ENCODE peak calls at places on chromosome 5, in four cellular contexts. V is A549, B is tibial artery, F is adrenal gland. Q is an unnamed sample.

GRCh38 chr5:178524093-178524882 is 65.9 kb downstream of the COL23A1 start:
- DNase-seq in B (no peak), V (no peak), F (no peak), Q (no peak)

GRCh38 chr5:140043508-140043872 is 391 bp upstream of the NRG2 start:
- DNase-seq in F (no peak), B (no peak), V (peak), Q (no peak)

GRCh38 chr5:37703841-37704241 is 136.0 kb downstream of the GDNF start:
- DNase-seq in F (no peak), V (no peak), B (no peak), Q (no peak)

GRCh38 chr5:138668981-138669380 is 84.2 kb upstream of the CTNNA1 start:
- DNase-seq in F (no peak), B (no peak), V (no peak), Q (no peak)

GRCh38 chr5:26553079-26553478 is 485.3 kb downstream of the CDH9 start:
- DNase-seq in B (no peak), V (no peak), F (no peak), Q (no peak)

GRCh38 chr5:64147849-64148441 is 17.7 kb upstream of the RNF180 start:
- DNase-seq in F (peak), V (peak), B (peak), Q (no peak)

GRCh38 chr5:16489322-16489791 is 23.8 kb upstream of the ZNF622 start:
- DNase-seq in F (no peak), B (no peak), V (peak), Q (peak)

GRCh38 chr5:39207628-39208027 is 11.7 kb downstream of the FYB1 start:
- DNase-seq in B (no peak), F (no peak), V (no peak), Q (no peak)

GRCh38 chr5:5523066-5523505 is 100.6 kb downstream of the ICE1 start:
- DNase-seq in F (no peak), B (no peak), V (no peak), Q (no peak)

GRCh38 chr5:62183727-62184126 is 122.3 kb upstream of the KIF2A start:
- DNase-seq in V (no peak), F (no peak), B (no peak), Q (no peak)

GRCh38 chr5:6827815-6828214 is 114.6 kb downstream of the TENT4A start:
- DNase-seq in B (no peak), V (no peak), F (no peak), Q (no peak)

GRCh38 chr5:59086024-59086423 is 503.1 kb downstream of the RAB3C start:
- DNase-seq in B (no peak), V (no peak), F (no peak), Q (no peak)

GRCh38 chr5:163094492-163095180 is 342.8 kb upstream of the CCNG1 start:
- DNase-seq in V (no peak), F (no peak), B (no peak), Q (no peak)

GRCh38 chr5:1565737-1566734 is 42.3 kb upstream of the LPCAT1 start:
- DNase-seq in B (no peak), V (no peak), F (no peak), Q (no peak)

GRCh38 chr5:75337366-75338021 is 474 bp downstream of the HMGCR start:
- DNase-seq in F (peak), V (no peak), B (peak), Q (peak)

GRCh38 chr5:115599502-115599901 is 2.8 kb downstream of the TICAM2 start:
- DNase-seq in F (peak), B (no peak), V (no peak), Q (no peak)

GRCh38 chr5:71719092-71719964 is at the start of gene CARTPT:
- DNase-seq in B (no peak), V (no peak), F (peak), Q (no peak)

GRCh38 chr5:2751592-2752021 is at the start of gene IRX2:
- DNase-seq in F (peak), B (no peak), V (peak), Q (peak)

GRCh38 chr5:176779537-176779936 is 30.8 kb upstream of the UNC5A start:
- DNase-seq in B (no peak), F (no peak), V (no peak), Q (no peak)

GRCh38 chr5:179762781-179763176 is 30.2 kb downstream of the MAML1 start:
- DNase-seq in B (no peak), V (no peak), F (no peak), Q (no peak)

GRCh38 chr5:40374853-40375252 is 304.9 kb upstream of the PTGER4 start:
- DNase-seq in F (no peak), V (no peak), B (no peak), Q (no peak)

GRCh38 chr5:170380361-170380951 is 8.7 kb downstream of the KCNMB1 start:
- DNase-seq in V (no peak), F (no peak), B (no peak), Q (no peak)

GRCh38 chr5:8213701-8214240 is 344.8 kb downstream of the MTRR start:
- DNase-seq in V (no peak), B (no peak), F (no peak), Q (no peak)
- H3K27ac ChIP-seq in V (no peak), B (no peak), F (no peak), Q (no peak)

GRCh38 chr5:55450050-55450765 is 84.6 kb downstream of the PLPP1 start:
- DNase-seq in V (no peak), F (no peak), B (no peak), Q (no peak)

GRCh38 chr5:55451976-55452375 is 82.8 kb downstream of the PLPP1 start:
- DNase-seq in V (no peak), F (no peak), B (no peak), Q (no peak)

GRCh38 chr5:55441954-55442353 is 92.8 kb downstream of the PLPP1 start:
- DNase-seq in F (no peak), V (no peak), B (no peak), Q (no peak)

GRCh38 chr5:55445817-55446216 is 88.9 kb downstream of the PLPP1 start:
- DNase-seq in B (no peak), V (no peak), F (no peak), Q (no peak)

DNA sequence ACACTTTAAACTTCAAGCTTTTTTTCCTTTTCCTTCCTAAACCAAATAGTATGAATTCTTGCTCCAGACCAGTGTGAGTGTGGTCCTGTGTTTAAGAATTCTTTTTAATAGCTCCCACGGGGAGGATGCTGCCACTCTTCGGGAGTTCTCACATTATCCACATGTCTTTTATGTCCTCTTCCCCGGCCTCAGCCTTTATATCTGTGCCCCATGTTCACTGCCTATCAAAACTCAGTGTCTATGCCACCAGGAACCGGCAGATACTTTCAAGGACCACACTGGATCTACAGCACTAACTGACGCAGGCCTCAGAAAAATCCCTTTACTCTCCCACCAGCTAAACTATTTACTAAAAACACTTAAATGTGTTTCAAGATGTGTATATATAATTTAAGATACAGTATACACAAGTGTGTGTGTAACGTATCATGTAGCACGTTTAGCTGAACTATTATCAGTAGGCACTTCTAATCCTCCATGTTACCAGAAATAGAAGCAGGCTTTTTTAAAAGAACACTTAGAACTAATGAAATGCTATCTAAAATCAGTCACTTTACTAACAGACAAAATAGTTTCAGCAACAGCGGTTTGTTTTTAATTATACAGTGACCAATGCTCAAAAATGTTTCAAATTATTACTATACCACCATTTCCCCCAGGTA is 87.9 kb downstream of the PLPP1 start:
- DNase-seq in V (no peak), F (no peak), B (no peak), Q (no peak)
- H3K4me3 ChIP-seq in V (no peak), F (no peak), B (no peak), Q (no peak)

DNA sequence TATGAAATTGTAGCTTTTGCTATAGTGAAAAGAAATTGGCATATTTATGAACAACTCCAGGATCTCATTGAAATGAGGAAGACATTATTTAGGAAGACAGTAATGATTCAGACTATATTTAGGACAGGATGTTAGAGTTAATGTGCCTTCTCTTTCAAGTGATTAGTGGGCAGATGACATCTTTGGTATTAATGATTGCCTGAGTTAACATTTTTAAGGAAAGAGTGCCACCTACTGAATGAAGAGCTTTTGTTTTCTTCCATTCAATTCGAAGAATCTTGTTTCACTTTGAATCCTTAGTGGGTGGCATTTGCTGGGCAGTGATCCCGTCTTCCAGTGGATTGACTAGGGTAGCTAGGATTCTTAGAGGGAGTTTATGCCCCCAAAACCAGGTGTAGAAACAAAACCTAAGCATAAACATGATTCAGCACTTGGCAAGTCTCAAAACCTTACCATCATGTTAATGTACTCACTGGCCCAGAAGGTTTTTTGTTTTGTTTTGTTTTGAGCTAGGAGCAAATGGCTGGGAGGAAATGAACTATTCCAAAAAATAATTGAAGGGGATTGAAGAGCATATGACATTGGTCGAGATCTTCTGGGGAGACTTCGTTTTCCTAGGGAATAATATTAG is 23.2 kb downstream of the MAP3K1 start:
- DNase-seq in F (peak), B (no peak), V (peak), Q (peak)
- H3K27ac ChIP-seq in F (no peak), B (peak), V (peak), Q (peak)

DNA sequence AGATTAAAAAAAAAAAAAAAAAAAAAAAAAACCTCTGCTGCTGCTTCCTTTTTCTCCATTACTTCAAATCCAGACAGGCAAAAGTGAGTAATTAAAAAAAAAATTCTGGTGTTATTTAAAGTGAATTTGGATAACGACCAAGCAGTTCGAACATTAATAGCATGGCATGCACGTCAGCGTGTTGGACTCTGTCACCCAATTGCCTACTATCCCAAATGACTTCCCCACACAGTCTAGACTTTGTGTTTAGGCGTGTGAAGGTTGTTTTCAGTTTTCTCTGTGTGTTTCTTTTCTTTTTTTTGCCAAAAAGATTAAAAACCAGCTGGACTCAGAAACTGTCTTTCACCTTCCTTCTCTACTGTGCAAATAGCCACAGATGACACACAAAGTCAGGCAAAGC is 321.4 kb downstream of the MSX2 start:
- DNase-seq in B (no peak), V (no peak), F (no peak), Q (no peak)
- H3K4me3 ChIP-seq in B (no peak), V (no peak), F (no peak), Q (no peak)